ENCODE peak calls at places on chromosomes 7 and 10, in eight cellular contexts. E is kidney glomerular epithelial cell; Z is colonic mucosa; U is bronchial epithelial cell; K is activated naive CD8-positive, alpha-beta T cell treated with anti-CD3 and anti-CD28 coated beads for 36 hours; L is WTC11; X is fibroblast of lung; W is effector memory CD8-positive, alpha-beta T cell. P is an unnamed sample.

GRCh38 chr7:84216477-84216876 is 21.9 kb upstream of the SEMA3A start:
- DNase-seq in E (no peak), Z (no peak), U (peak; percentile 55), K (no peak), L (no peak), X (peak; percentile 23), W (no peak), P (no peak)

GRCh38 chr7:47441796-47442744 is 139.8 kb downstream of the TNS3 start:
- DNase-seq in E (peak; percentile 39), Z (no peak), U (no peak), K (no peak), L (no peak), X (no peak), W (no peak), P (no peak)

GRCh38 chr7:32059289-32060045 is 10.7 kb downstream of the PDE1C start:
- DNase-seq in E (no peak), Z (no peak), U (no peak), K (no peak), L (no peak), X (peak; percentile 6), W (no peak), P (no peak)

GRCh38 chr7:3597243-3597642 is 296.2 kb downstream of the SDK1 start:
- DNase-seq in E (no peak), Z (no peak), U (no peak), K (no peak), L (no peak), X (no peak), W (no peak), P (no peak)

GRCh38 chr7:98754041-98754479 is 115.8 kb downstream of the TMEM130 start:
- DNase-seq in E (no peak), Z (no peak), U (no peak), K (no peak), L (peak; percentile 36), X (no peak), W (no peak), P (peak; percentile 54)

GRCh38 chr7:100000239-100000638 is 15.2 kb upstream of the ZKSCAN1 start:
- DNase-seq in E (no peak), Z (no peak), U (no peak), K (no peak), L (no peak), X (no peak), W (no peak), P (no peak)

GRCh38 chr7:124856299-124856888 is 73.2 kb downstream of the POT1 start:
- DNase-seq in E (peak; percentile 29), Z (no peak), U (peak; percentile 68), K (no peak), L (no peak), X (peak; percentile 61), W (no peak), P (no peak)

GRCh38 chr7:34036069-34036920 is 131.0 kb downstream of the BMPER start:
- DNase-seq in E (peak; percentile 1), Z (peak; percentile 90), U (peak; percentile 87), K (no peak), L (peak; percentile 23), X (peak; percentile 43), W (no peak), P (no peak)

GRCh38 chr10:3897156-3897555 is 112.1 kb upstream of the KLF6 start:
- DNase-seq in E (no peak), Z (no peak), U (peak; percentile 73), K (no peak), L (no peak), X (peak; percentile 39), W (no peak), P (no peak)

GRCh38 chr10:110398419-110399162 is 93.9 kb upstream of the SMNDC1 start:
- DNase-seq in E (peak; percentile 84), Z (peak; percentile 90), U (peak; percentile 100), K (no peak), L (no peak), X (peak; percentile 97), W (no peak), P (no peak)

GRCh38 chr10:8180756-8181155 is 126.3 kb downstream of the GATA3 start:
- DNase-seq in E (no peak), Z (no peak), U (no peak), K (no peak), L (no peak), X (no peak), W (no peak), P (no peak)

GRCh38 chr7:129950191-129950940 is 2.4 kb downstream of the UBE2H start:
- DNase-seq in E (peak; percentile 46), Z (peak; percentile 37), U (peak; percentile 30), K (no peak), L (no peak), X (no peak), W (no peak), P (no peak)

GRCh38 chr7:101550641-101551531 is 78.2 kb downstream of the MYL10 start:
- DNase-seq in E (no peak), Z (no peak), U (no peak), K (no peak), L (peak; percentile 11), X (no peak), W (no peak), P (no peak)